ENCODE peak calls at places on chromosomes 7 and 10, in four cellular contexts. H is heart left ventricle, G is cardiac muscle cell, I is fibroblast of mammary gland. V is an unnamed sample.

GRCh38 chr10:79418274-79418673 is 27.1 kb downstream of the ZCCHC24 start:
- DNase-seq in H (peak; percentile 21), G (no peak), I (no peak), V (no peak)

GRCh38 chr10:112184379-112184778 is 814 bp upstream of the GPAM start:
- DNase-seq in H (no peak), G (no peak), I (no peak), V (no peak)

GRCh38 chr10:133411523-133412380 is 12.7 kb downstream of the SPRN start:
- DNase-seq in H (no peak), G (no peak), I (no peak), V (no peak)

GRCh38 chr10:609868-610545 is 79.5 kb downstream of the DIP2C start:
- DNase-seq in H (no peak), G (peak; percentile 52), I (no peak), V (no peak)

GRCh38 chr7:154942718-154943117 is 60.2 kb downstream of the PAXIP1 start:
- DNase-seq in H (no peak), G (no peak), I (no peak), V (no peak)

GRCh38 chr10:22420787-22421517 is 75.7 kb downstream of the SPAG6 start:
- DNase-seq in H (no peak), G (no peak), I (peak; percentile 42), V (no peak)

GRCh38 chr7:20114463-20114862 is 102.7 kb downstream of the MACC1 start:
- DNase-seq in H (no peak), G (no peak), I (peak; percentile 12), V (no peak)

GRCh38 chr7:38310601-38311057 is 37.2 kb upstream of the TARP start:
- DNase-seq in H (peak; percentile 41), G (no peak), I (peak; percentile 41), V (no peak)

GRCh38 chr10:66924674-66925345 is 1.0 kb upstream of the LRRTM3 start:
- DNase-seq in H (no peak), G (no peak), I (no peak), V (no peak)

GRCh38 chr10:78784454-78785414 is 284.0 kb upstream of the ZMIZ1 start:
- DNase-seq in H (no peak), G (no peak), I (no peak), V (no peak)

GRCh38 chr10:25761937-25762336 is 172.1 kb upstream of the MYO3A start:
- DNase-seq in H (no peak), G (no peak), I (no peak), V (no peak)

GRCh38 chr10:91880310-91880709 is 29.0 kb downstream of the FGFBP3 start:
- DNase-seq in H (no peak), G (no peak), I (no peak), V (no peak)

GRCh38 chr10:131849591-131850489 is 51.0 kb upstream of the PPP2R2D start:
- DNase-seq in H (no peak), G (no peak), I (no peak), V (no peak)

GRCh38 chr7:82158327-82158726 is 285.2 kb downstream of the CACNA2D1 start:
- DNase-seq in H (no peak), G (no peak), I (no peak), V (no peak)

GRCh38 chr7:143043391-143043790 is 8.8 kb upstream of the OR6V1 start:
- DNase-seq in H (no peak), G (no peak), I (peak; percentile 40), V (no peak)

GRCh38 chr7:156984209-156984891 is 26.1 kb downstream of the MNX1 start:
- DNase-seq in H (no peak), G (no peak), I (peak; percentile 85), V (no peak)

GRCh38 chr10:77801474-77802238 is 124.9 kb downstream of the DLG5 start:
- DNase-seq in H (no peak), G (no peak), I (peak; percentile 61), V (no peak)

GRCh38 chr7:2518101-2518500 is 1.5 kb upstream of the LFNG start:
- DNase-seq in H (no peak), G (no peak), I (no peak), V (no peak)

GRCh38 chr7:75596727-75597614 is 104.9 kb downstream of the SPDYE5 start:
- DNase-seq in H (no peak), G (no peak), I (peak; percentile 15), V (no peak)

GRCh38 chr7:139768249-139768824 is 9.5 kb downstream of the HIPK2 start:
- DNase-seq in H (no peak), G (no peak), I (no peak), V (no peak)

GRCh38 chr7:105794741-105795729 is 81.4 kb downstream of the ATXN7L1 start:
- DNase-seq in H (peak; percentile 48), G (no peak), I (peak; percentile 80), V (no peak)

GRCh38 chr7:12783421-12783820 is 96.0 kb downstream of the ARL4A start:
- DNase-seq in H (no peak), G (no peak), I (peak; percentile 3), V (no peak)

GRCh38 chr10:97792058-97792721 is 20.4 kb upstream of the SFRP5 start:
- DNase-seq in H (peak; percentile 59), G (peak; percentile 68), I (peak; percentile 47), V (peak; percentile 72)

GRCh38 chr10:42690449-42691360 is 52.3 kb upstream of the ZNF33B start:
- DNase-seq in H (no peak), G (no peak), I (no peak), V (peak; percentile 48)

GRCh38 chr10:5953676-5954075 is 23.7 kb downstream of the IL15RA start:
- DNase-seq in H (peak; percentile 9), G (no peak), I (no peak), V (no peak)

GRCh38 chr7:103075337-103075918 is 488 bp downstream of the ARMC10 start:
- DNase-seq in H (peak; percentile 59), G (peak; percentile 71), I (peak; percentile 52), V (no peak)

GRCh38 chr7:80783688-80784327 is 135.0 kb downstream of the SEMA3C start:
- DNase-seq in H (no peak), G (no peak), I (peak; percentile 70), V (no peak)

DNA sequence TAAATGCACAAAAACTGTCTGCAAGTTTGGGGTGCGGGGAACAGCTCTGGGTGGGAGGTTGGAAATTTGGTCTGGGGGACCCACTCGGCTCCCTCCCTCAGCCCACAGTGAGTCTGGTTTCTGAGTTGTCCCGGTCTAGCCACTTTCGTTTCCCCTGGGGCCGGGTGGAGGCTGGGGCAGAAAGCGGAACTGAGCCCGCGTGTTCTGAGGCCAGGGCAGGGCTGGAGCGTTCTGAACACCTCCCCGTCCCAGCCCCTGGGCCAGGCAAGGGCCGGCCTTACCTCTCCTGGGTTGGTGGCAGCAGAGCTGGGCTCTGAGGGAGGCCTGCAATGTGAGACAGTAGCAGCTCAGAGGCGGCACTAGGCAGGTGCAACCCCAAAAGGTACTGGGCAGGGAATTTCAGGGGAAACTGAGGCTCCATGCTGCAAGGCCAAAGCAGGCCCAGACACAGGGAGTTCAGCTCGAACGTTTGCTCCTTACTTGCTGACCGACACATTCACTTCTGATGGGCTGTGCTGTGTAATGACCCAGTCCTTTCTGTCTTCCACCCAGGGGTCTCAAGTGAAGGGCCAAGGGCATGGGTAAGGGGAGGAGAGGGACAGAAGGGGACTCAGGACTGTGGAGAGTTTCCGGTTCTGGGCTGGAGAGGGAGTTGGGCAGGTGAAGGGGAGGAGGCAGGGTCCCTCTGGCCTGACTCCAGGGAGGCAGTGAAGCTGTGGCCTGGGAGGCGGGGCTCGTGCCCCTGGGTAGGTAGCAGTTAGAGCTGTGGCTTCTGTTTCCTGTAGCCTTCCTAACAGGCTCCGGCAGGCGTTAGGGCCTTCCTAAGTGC is 3.0 kb downstream of the IRF5 start:
- DNase-seq in H (peak; percentile 60), G (no peak), I (no peak), V (no peak)
- H3K4me3 ChIP-seq in H (peak overlapping the region; percentile 62), G (no peak overlapping the region), I (no peak overlapping the region), V (no peak overlapping the region)

DNA sequence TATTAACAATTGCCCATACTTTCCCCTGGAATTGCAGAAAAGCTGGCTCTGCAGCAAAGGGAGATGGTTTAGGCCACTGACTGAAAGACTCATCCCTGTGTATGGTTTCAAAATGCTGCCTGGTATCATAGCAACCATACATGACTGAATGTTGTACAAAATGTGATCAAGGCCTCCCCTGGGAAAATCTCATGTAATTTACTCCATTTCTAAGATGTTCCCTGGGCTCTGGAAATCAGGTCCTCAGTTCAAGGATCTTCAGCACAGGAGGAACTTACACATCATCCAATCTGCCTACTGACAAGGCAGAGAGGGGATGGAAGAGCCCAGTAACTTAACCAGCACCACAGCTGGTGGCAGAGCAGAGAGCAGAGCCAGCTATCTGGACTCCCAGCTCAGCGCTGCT is 111.8 kb downstream of the JAZF1 start:
- DNase-seq in H (no peak), G (no peak), I (peak; percentile 90), V (no peak)
- H3K4me3 ChIP-seq in H (no peak overlapping the region), G (no peak overlapping the region), I (no peak overlapping the region), V (no peak overlapping the region)

GRCh38 chr7:45026984-45027773 is 27.2 kb downstream of the CCM2 start:
- DNase-seq in H (no peak), G (no peak), I (peak; percentile 10), V (no peak)

GRCh38 chr7:45031829-45032228 is 31.8 kb downstream of the CCM2 start:
- DNase-seq in H (no peak), G (no peak), I (no peak), V (no peak)

GRCh38 chr7:45028138-45028919 is 28.3 kb downstream of the CCM2 start:
- DNase-seq in H (no peak), G (no peak), I (no peak), V (no peak)

GRCh38 chr7:45027774-45028114 is 27.7 kb downstream of the CCM2 start:
- DNase-seq in H (no peak), G (no peak), I (no peak), V (no peak)

DNA sequence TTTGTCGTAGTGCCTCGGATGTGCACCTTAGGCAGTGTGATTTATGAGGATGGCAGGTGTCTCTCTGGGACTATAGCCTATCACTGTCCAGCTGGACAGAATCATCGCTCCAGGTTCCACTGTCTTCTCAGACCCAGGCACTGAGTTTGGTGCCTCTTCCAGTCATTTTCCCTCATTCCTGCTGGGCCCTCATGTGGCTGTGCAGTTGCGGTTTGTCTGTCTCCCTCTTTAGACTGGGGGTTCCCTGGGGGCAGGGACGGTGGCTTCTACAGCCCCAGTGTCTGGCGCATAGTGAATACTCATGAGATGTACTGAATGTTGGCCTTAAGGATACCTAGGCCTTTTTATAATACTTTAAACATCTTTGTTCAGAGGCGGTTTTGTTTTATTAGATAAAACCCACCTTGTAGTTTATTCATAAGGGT is 28.9 kb downstream of the CCM2 start:
- DNase-seq in H (no peak), G (no peak), I (no peak), V (no peak)
- H3K4me3 ChIP-seq in H (peak overlapping the region; percentile 62), G (no peak overlapping the region), I (no peak overlapping the region), V (no peak overlapping the region)

GRCh38 chr7:134545918-134546317 is 3.0 kb upstream of the AKR1B15 start:
- DNase-seq in H (no peak), G (no peak), I (no peak), V (no peak)

GRCh38 chr7:134548877-134549276 is at the start of gene AKR1B15:
- DNase-seq in H (no peak), G (no peak), I (peak; percentile 55), V (no peak)

GRCh38 chr7:134546903-134547737 is 1.8 kb upstream of the AKR1B15 start:
- DNase-seq in H (peak; percentile 60), G (peak; percentile 18), I (peak; percentile 66), V (no peak)

GRCh38 chr7:134549366-134549765 is 456 bp downstream of the AKR1B15 start:
- DNase-seq in H (no peak), G (no peak), I (no peak), V (no peak)

DNA sequence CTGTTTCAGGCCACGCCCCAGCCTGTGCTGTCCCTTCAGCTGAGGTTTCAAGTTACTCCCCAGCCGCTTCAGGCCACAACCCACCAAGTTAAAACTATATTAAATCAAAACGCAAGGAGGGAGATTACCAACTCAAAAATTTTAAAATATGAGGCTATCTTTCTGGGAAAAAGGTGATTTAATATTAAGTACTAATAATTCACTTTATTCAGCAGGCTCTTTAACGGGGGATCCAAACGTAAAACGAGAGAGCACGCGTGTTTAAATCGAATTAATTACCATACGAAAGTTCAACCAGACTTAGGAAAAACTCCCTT is 1.2 kb upstream of the AKR1B15 start:
- DNase-seq in H (peak; percentile 70), G (peak; percentile 88), I (peak; percentile 70), V (peak; percentile 60)
- H3K4me3 ChIP-seq in H (peak overlapping the region; percentile 19), G (peak overlapping the region; percentile 34), I (peak overlapping the region; percentile 49), V (no peak overlapping the region)